ENCODE peak calls at places on chromosome 12, in six cellular contexts. A, P, E, F, L and H are unnamed samples.

GRCh38 chr12:56040151-56040550 is 1.6 kb upstream of the RPS26 start:
- DNase-seq in A (no peak), L (no peak), F (no peak), E (no peak), P (no peak), H (no peak)

GRCh38 chr12:28258998-28259397 is 68.7 kb downstream of the CCDC91 start:
- DNase-seq in F (peak; percentile 49), P (no peak), L (no peak), A (no peak), E (no peak), H (no peak)

GRCh38 chr12:12892670-12893290 is 1.4 kb downstream of the GPRC5A start:
- DNase-seq in E (no peak), P (no peak), F (no peak), A (no peak), L (no peak), H (no peak)

GRCh38 chr12:16573652-16574077 is 32.3 kb downstream of the LMO3 start:
- DNase-seq in F (peak; percentile 32), A (peak; percentile 89), L (peak; percentile 65), E (no peak), P (no peak), H (peak; percentile 42)

GRCh38 chr12:8832500-8832899 is 10.1 kb downstream of the A2ML1 start:
- DNase-seq in A (no peak), P (no peak), L (no peak), E (no peak), F (no peak), H (no peak)

GRCh38 chr12:21353948-21354347 is 18.8 kb upstream of the IAPP start:
- DNase-seq in P (no peak), E (no peak), F (no peak), L (no peak), A (no peak), H (no peak)

GRCh38 chr12:117042171-117042809 is 56.9 kb downstream of the TESC start:
- DNase-seq in L (no peak), E (no peak), A (peak; percentile 67), F (peak; percentile 8), P (no peak), H (no peak)

GRCh38 chr12:6535960-6536847 is 1.9 kb downstream of the GAPDH start:
- DNase-seq in A (no peak), E (no peak), F (no peak), P (no peak), L (no peak), H (no peak)

GRCh38 chr12:93896427-93896826 is 219.3 kb downstream of the CRADD start:
- DNase-seq in A (no peak), E (no peak), F (peak; percentile 15), L (no peak), P (no peak), H (no peak)

GRCh38 chr12:132774646-132775275 is 13.1 kb upstream of the ANKLE2 start:
- DNase-seq in P (no peak), A (no peak), L (no peak), F (no peak), E (no peak), H (no peak)

DNA sequence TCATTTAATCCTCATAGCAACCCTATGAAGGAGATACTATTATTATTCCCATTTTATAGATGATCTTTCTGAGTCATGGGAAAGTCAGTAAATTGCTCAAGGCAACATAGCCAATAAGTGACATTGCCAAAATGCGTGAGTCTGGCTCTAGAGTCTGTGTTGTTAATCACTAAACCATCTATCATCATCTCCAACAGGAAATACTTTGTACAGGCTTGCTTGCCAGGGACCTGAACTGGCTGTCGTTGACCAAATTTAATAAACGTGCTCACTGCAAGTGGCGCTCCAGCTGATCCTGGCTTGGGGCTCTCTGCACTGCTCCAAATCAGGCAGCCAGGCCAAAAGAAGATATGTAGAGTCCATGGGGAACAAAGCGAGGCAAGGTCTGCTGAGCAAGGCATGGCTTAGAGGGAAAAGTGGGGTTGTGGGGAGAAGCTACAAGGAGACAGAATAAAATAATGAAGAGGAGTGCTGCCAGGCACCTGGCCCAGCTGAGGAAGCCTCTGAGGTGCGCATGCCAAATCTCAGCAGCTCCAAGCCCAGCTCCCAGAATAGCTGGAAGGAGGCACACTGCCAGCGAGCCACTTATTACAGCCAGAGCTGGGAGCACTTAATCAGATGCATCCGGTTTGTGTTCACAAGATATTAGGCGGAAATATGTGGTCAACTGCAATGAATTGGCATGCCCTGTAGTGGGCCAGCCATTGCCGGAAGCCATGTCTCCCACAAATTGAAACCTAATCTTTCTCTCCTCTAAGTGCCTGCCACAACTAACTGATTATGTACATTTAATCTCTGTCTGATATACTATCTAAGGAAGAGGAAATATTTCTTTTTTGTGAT is 43.3 kb upstream of the PTPRO start:
- DNase-seq in E (no peak), F (peak; percentile 3), A (no peak), L (peak; percentile 75), P (no peak), H (no peak)
- TF ChIP-seq CTCF in E (no peak), F (no peak), A (no peak), L (no peak), P (no peak), H (no peak)

DNA sequence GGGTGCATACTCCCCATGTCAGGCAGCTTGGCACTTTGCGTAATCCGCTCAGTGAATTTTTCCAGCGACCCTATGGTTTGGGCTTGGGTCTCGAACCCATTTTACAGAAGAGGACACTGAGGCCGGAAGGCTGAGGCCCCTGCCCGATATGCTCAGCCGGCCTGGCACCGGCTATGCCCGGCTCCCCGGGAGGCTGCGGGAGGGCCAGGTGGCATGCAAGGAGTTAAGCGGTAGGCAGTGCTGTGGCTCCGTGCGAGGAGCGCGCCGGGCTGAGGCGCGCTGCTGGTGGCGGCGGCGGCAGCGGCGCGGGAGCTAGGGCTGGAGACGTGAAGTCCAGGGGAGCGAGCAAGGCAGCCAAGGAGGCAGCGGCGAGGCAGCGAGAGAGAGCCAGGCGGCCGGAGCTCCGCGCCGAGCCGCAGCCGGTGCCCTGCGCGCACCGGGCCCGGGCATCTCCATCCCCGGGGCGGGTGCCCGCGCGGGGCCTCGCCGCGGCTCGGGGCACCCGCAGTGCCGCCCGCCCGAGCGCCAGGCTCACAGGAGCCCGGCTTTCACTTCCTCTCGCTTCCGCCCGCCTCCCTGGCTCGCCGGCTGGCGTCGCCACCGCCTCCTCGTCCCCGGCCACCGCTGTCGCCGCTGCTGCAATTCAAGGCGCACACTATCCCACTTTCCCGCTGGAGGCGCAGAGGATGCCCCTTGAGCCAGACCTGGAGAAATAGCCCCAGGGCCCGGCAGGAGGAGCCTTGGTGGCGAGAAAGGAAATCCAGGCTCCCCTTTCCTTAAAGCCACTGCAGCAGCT is at the start of gene WSCD2:
- DNase-seq in P (peak; percentile 77), L (peak; percentile 67), A (peak; percentile 87), F (no peak), E (no peak), H (peak; percentile 84)
- TF ChIP-seq CTCF in P (no peak), L (peak; percentile 18), A (peak; percentile 60), F (no peak), E (peak; percentile 0), H (peak; percentile 48)

GRCh38 chr12:52307836-52308806 is 13.1 kb downstream of the KRT83 start:
- DNase-seq in P (peak; percentile 80), F (peak; percentile 11), A (peak; percentile 47), L (peak; percentile 74), E (no peak), H (peak; percentile 87)

GRCh38 chr12:52310622-52311281 is 10.4 kb downstream of the KRT83 start:
- DNase-seq in A (no peak), L (peak; percentile 30), F (peak; percentile 34), E (no peak), P (no peak), H (no peak)

GRCh38 chr12:52308807-52309425 is 12.3 kb downstream of the KRT83 start:
- DNase-seq in E (no peak), P (no peak), L (peak; percentile 54), A (no peak), F (no peak), H (no peak)

GRCh38 chr12:52300796-52301691 is 9.7 kb upstream of the KRT81 start:
- DNase-seq in F (peak; percentile 8), E (no peak), L (peak; percentile 31), A (no peak), P (peak; percentile 12), H (peak; percentile 42)

DNA sequence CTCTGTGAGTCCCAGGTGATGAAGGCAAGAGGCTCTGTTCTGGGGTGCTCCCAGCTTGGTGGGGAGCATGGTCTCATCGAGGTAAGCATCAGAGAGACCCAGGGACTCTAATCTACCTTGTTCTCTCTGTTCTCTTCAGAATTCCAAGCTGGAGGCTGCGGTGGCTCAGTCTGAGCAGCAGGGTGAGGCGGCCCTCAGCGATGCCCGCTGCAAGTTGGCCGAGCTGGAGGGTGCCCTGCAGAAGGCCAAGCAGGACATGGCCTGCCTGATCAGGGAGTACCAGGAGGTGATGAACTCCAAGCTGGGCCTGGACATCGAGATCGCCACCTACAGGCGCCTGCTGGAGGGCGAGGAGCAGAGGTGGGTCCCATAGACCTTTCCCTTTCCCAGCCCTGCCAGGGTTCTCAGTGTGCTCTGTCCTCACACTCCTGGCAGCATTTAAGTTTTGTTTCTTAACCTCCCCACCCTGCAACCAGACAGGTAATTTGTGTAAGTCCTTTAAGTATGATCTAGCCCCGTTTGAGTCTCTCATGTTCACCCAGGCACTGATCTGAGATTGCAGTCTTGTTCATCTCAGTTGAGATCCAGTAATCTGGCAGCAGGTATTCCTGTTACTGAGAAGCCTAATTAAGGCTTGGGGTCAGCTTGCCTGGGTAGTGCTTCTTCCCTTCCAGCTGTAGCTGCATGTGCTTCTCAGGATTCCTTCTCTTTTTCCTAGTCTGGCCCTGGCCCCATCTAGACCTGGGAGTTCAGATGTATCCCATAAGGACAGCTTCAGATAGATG is 14.8 kb upstream of the KRT81 start:
- DNase-seq in A (no peak), F (no peak), L (peak; percentile 38), E (no peak), P (no peak), H (no peak)
- TF ChIP-seq CTCF in A (peak; percentile 49), F (no peak), L (no peak), E (peak; percentile 4), P (peak; percentile 15), H (peak; percentile 35)

GRCh38 chr12:110046451-110047187 is 1.7 kb downstream of the C12orf76 start:
- DNase-seq in E (no peak), A (no peak), P (no peak), L (no peak), F (no peak), H (no peak)

GRCh38 chr12:110050927-110051326 is 2.6 kb upstream of the C12orf76 start:
- DNase-seq in E (no peak), A (no peak), F (no peak), L (no peak), P (no peak), H (no peak)

GRCh38 chr12:110047297-110047940 is 903 bp downstream of the C12orf76 start:
- DNase-seq in E (no peak), F (no peak), A (no peak), P (no peak), L (no peak), H (no peak)

DNA sequence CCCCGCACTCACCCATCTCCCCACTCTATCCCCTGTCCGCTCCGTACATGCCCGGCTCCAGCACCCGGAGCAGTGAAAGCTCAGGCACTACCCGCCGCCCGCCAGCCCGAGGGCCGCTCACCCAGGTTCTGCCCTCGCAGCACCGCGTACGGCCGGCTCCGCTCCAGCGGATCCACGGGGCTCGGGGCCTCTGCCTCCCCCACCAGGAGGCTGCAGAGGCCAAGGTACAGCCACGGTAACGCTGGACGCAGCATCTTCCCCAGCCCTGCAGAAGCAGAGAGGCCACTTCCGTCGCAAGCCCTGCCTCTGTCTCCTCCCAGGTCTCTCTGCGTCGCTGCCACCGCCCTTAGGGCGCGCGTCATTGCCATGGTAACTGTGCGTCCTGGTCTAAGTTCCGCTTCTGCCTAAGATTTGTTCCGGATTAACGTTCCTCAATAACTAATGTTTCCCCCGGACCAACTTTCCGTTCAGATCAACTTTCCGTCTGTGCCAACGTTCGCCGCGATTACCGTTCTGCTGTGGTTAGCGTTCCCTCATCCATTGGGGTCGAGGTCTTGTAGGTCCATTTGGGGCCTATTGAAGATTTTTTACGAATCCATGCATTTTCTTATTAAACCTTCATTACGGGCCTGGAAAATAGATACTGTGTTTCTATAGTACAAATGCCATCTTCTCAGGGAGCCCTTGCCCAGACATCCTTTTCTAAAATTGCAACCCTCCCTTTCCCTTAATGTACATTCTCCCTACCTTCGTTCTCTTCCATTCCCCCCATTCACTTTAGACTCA is at the start of gene C12orf76:
- DNase-seq in A (peak; percentile 92), E (peak; percentile 76), L (peak; percentile 95), F (peak; percentile 96), P (peak; percentile 95), H (peak; percentile 76)
- TF ChIP-seq CTCF in A (peak; percentile 17), E (peak; percentile 12), L (no peak), F (no peak), P (peak; percentile 49), H (no peak)